ENCODE peak calls at places on chromosome 15, in four cellular contexts. H is WTC11, F is K562, O is GM12878. E is an unnamed sample.

GRCh38 chr15:76327191-76328105 is 9.1 kb upstream of the ISL2 start:
- DNase-seq in O (no peak), H (no peak), F (no peak), E (no peak)

GRCh38 chr15:32818758-32819405 is 101.1 kb downstream of the GREM1 start:
- DNase-seq in O (no peak), H (no peak), F (no peak), E (no peak)

GRCh38 chr15:57922780-57923179 is 142.7 kb downstream of the ALDH1A2 start:
- DNase-seq in F (no peak), H (no peak), O (no peak), E (no peak)

GRCh38 chr15:44082558-44083151 is 112.4 kb downstream of the FRMD5 start:
- DNase-seq in H (no peak), F (no peak), O (no peak), E (no peak)

GRCh38 chr15:91472316-91472756 is 372.3 kb downstream of the SV2B start:
- DNase-seq in O (no peak), H (no peak), F (no peak), E (no peak)

GRCh38 chr15:80967451-80967850 is 22.2 kb downstream of the MESD start:
- DNase-seq in H (peak), F (no peak), O (no peak), E (peak)

GRCh38 chr15:40511472-40512133 is 40.8 kb downstream of the CHST14 start:
- DNase-seq in O (no peak), H (peak), F (peak), E (peak)

GRCh38 chr15:40647523-40647922 is 47.5 kb upstream of the RAD51 start:
- DNase-seq in O (no peak), F (no peak), H (no peak), E (no peak)

GRCh38 chr15:45187894-45188830 is at the start of gene SHF:
- DNase-seq in H (peak), F (peak), O (no peak), E (peak)

GRCh38 chr15:52797625-52798501 is 7.7 kb upstream of the ONECUT1 start:
- DNase-seq in H (peak), F (no peak), O (no peak), E (no peak)

GRCh38 chr15:40372966-40373365 is 9.6 kb upstream of the KNSTRN start:
- DNase-seq in O (no peak), F (no peak), H (no peak), E (no peak)

GRCh38 chr15:95644476-95644875 is 686.0 kb upstream of the NR2F2 start:
- DNase-seq in H (no peak), O (no peak), F (no peak), E (no peak)

GRCh38 chr15:90530250-90531051 is 728 bp downstream of the CRTC3 start:
- DNase-seq in F (peak), H (peak), O (no peak), E (no peak)

GRCh38 chr15:63041982-63042878 is at the start of gene TPM1:
- DNase-seq in O (no peak), H (peak), F (no peak), E (peak)

GRCh38 chr15:38877471-38877870 is 312.9 kb upstream of the RASGRP1 start:
- DNase-seq in O (no peak), H (no peak), F (no peak), E (peak)

GRCh38 chr15:84648539-84648938 is 5.5 kb downstream of the WDR73 start:
- DNase-seq in F (no peak), H (no peak), O (no peak), E (no peak)

GRCh38 chr15:96327155-96327741 is 3.3 kb upstream of the NR2F2 start:
- DNase-seq in O (peak), F (peak), H (no peak), E (peak)

GRCh38 chr15:67201136-67201535 is 53.3 kb downstream of the AAGAB start:
- DNase-seq in F (no peak), O (no peak), H (no peak), E (no peak)

GRCh38 chr15:67199391-67199790 is 55.1 kb downstream of the AAGAB start:
- DNase-seq in F (no peak), H (no peak), O (no peak), E (no peak)

GRCh38 chr15:67202091-67202490 is 52.4 kb downstream of the AAGAB start:
- DNase-seq in F (no peak), O (no peak), H (no peak), E (no peak)

GRCh38 chr15:67198157-67198754 is 56.2 kb downstream of the AAGAB start:
- DNase-seq in H (no peak), O (peak), F (no peak), E (no peak)

GRCh38 chr15:67199881-67200763 is 54.3 kb downstream of the AAGAB start:
- DNase-seq in F (no peak), O (no peak), H (no peak), E (no peak)
- TF ChIP-seq ETV6 in F (no peak), O (no peak), H (no peak), E (no peak)

GRCh38 chr15:48896775-48897143 is 18.8 kb downstream of the EID1 start:
- DNase-seq in H (no peak), F (no peak), O (no peak), E (no peak)

GRCh38 chr15:48893311-48893710 is 15.4 kb downstream of the EID1 start:
- DNase-seq in H (no peak), F (no peak), O (no peak), E (no peak)

GRCh38 chr15:48898083-48898482 is 20.1 kb downstream of the EID1 start:
- DNase-seq in H (no peak), F (no peak), O (no peak), E (no peak)

GRCh38 chr15:48899793-48900192 is 21.9 kb downstream of the EID1 start:
- DNase-seq in F (no peak), H (no peak), O (no peak), E (no peak)

DNA sequence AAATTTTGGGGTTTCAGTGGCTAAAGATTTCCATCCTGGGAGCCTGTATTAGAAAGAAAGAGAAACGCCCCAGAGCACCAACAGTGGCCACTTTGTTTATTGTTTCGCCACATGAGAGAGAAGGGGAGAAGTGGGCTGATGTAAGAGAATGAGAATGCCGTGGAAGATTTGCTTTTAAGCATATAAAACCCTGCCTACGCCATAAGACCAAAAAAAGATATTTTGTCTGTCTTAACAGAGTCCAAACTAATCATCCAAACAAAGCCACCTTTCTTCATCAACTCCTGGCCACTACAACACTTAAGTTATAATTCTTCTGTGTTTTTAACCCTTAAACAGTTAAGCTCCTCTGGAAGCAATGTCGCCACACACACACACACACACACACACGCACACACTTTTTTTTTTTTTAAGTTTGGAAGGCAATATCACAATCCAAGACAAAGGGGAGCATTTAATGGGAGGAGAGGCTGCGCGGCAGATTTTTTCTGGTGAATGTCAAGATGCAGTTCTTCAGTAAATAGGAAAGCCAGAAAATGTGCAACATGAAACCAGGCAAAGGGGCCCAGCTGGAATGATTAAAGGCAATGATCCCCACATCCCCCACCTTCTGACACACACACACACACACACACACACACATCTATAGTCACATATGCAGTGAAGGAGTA is 19.3 kb downstream of the EID1 start:
- DNase-seq in H (no peak), F (peak), O (no peak), E (no peak)
- TF ChIP-seq CREB1 in H (no peak), F (no peak), O (no peak), E (no peak)

DNA sequence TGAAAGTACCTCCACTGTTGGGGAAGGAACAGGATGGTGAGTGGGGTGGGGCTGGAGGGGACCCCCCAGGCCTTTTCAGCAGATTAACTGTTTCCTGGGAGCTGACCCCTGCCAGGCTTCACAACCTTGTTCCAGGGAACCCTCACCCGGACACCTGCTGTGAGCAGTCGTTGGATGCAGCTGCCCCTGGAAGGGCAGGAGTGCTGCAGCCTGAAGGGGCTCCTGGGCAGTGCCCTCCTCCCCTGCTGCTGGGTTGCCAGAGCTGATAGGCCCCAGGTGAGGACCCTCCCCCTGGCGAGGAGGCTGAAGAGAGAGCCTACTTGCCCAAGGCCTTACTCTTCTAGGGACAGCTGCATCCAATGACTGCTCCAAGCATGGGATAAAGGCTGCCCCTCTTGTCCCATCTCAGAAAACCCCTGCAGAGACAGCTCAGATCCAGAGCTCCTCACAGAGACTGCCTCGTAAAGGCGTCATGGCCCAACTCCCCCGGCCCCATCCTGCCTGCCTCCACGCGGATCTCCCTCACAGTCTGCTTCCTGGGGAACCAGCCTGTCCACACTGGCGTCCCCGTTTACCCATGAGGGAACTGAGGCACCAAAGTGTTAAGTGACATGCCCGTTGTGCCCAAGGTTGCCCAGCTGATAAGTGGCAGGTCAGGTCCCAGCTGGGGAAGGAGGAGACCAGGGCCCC is 193.4 kb upstream of the LINGO1 start:
- DNase-seq in H (no peak), F (no peak), O (no peak), E (no peak)
- TF ChIP-seq ETV6 in H (no peak), F (no peak), O (no peak), E (no peak)

GRCh38 chr15:20348900-20349773 is 192.5 kb downstream of the GOLGA6L6 start:
- DNase-seq in O (no peak), F (no peak), H (peak), E (no peak)

GRCh38 chr15:20351448-20351961 is 190.1 kb downstream of the GOLGA6L6 start:
- DNase-seq in H (peak), F (no peak), O (no peak), E (no peak)

GRCh38 chr15:20348291-20348899 is 193.2 kb downstream of the GOLGA6L6 start:
- DNase-seq in O (no peak), F (no peak), H (no peak), E (no peak)

GRCh38 chr15:20352241-20353200 is 189.1 kb downstream of the GOLGA6L6 start:
- DNase-seq in H (peak), F (no peak), O (no peak), E (no peak)

DNA sequence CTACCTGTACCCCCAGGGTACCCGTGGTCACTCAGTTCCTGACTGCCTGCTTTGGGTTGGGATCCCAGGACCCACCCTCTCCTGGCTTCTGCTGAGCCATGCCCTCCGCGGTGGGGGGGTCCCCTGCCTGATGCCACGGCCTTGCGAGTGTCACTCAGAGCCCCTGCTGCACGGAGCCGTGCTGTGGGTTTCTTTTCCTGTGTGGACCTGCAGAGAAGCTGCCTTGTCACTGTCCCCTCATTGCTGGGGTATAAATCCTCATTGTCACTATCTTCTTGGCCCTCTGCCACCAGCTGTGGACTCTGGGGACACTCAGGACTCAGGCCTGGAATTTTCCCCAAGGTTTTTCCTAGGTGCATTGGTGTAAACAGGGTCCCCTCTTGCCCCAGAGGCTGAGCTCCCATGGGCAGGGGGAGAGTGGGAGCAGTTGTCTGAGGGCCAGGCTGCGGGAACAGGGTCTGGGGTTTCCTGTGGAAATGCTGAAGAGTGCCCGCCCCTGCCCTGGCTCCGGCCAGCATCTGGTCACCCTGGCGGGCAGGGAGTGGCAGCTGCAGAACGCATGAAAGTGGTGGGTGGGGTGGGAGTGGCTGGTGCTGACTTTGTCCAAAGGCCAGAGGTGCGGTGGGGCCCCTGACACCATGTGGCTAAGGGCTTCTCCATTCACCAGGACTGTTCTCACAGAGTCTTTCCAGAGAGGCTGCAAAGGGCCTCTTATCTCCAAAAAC is 191.7 kb downstream of the GOLGA6L6 start:
- DNase-seq in H (peak), F (no peak), O (no peak), E (no peak)
- TF ChIP-seq CREB1 in H (no peak), F (no peak), O (no peak), E (no peak)